ENCODE peak calls at places on chromosomes 2 and 18, in six cellular contexts. O, N, W, V, R and K are unnamed samples.
A peak's percentile ranks its signal among the peaks of the same experiment; 100 is the strongest.

GRCh38 chr2:200177971-200178911 is 128.3 kb upstream of the SPATS2L start:
- DNase-seq in O (no peak), N (no peak), W (no peak), V (peak; percentile 28), R (no peak), K (no peak)

GRCh38 chr18:75896865-75897264 is 469.4 kb upstream of the SMIM21 start:
- DNase-seq in O (no peak), N (no peak), W (no peak), V (no peak), R (peak; percentile 1), K (no peak)

GRCh38 chr18:75482880-75483279 is 55.4 kb upstream of the SMIM21 start:
- DNase-seq in O (no peak), N (no peak), W (no peak), V (peak; percentile 62), R (no peak), K (no peak)

GRCh38 chr2:150916997-150917396 is 344.7 kb downstream of the RBM43 start:
- DNase-seq in O (no peak), N (no peak), W (no peak), V (peak; percentile 51), R (peak; percentile 37), K (no peak)

GRCh38 chr2:150134223-150134858 is 353.1 kb downstream of the RND3 start:
- DNase-seq in O (no peak), N (no peak), W (no peak), V (peak; percentile 74), R (no peak), K (no peak)

GRCh38 chr2:12456293-12457151 is 260.2 kb upstream of the TRIB2 start:
- DNase-seq in O (peak; percentile 52), N (peak; percentile 92), W (peak; percentile 47), V (peak; percentile 100), R (peak; percentile 99), K (peak; percentile 56)

GRCh38 chr2:155250800-155251199 is 552.3 kb downstream of the KCNJ3 start:
- DNase-seq in O (no peak), N (no peak), W (no peak), V (no peak), R (peak; percentile 30), K (peak; percentile 5)

GRCh38 chr2:167057461-167057860 is 169.2 kb downstream of the XIRP2 start:
- DNase-seq in O (no peak), N (no peak), W (no peak), V (no peak), R (no peak), K (no peak)

GRCh38 chr2:46326231-46326980 is 29.2 kb downstream of the EPAS1 start:
- DNase-seq in O (no peak), N (no peak), W (no peak), V (peak; percentile 41), R (peak; percentile 96), K (no peak)

GRCh38 chr2:128775064-128775347 is 456.3 kb upstream of the HS6ST1 start:
- DNase-seq in O (no peak), N (no peak), W (no peak), V (no peak), R (no peak), K (no peak)

GRCh38 chr2:179850188-179850587 is 11.2 kb downstream of the ZNF385B start:
- DNase-seq in O (no peak), N (no peak), W (no peak), V (peak; percentile 71), R (peak; percentile 46), K (no peak)

GRCh38 chr2:19607931-19608762 is 249.7 kb upstream of the OSR1 start:
- DNase-seq in O (no peak), N (no peak), W (no peak), V (peak; percentile 87), R (peak; percentile 40), K (no peak)

GRCh38 chr2:108193251-108193650 is 46.5 kb upstream of the SULT1C3 start:
- DNase-seq in O (no peak), N (no peak), W (no peak), V (no peak), R (peak; percentile 49), K (no peak)

GRCh38 chr2:180050246-180050645 is 43.1 kb upstream of the CWC22 start:
- DNase-seq in O (no peak), N (no peak), W (no peak), V (peak; percentile 36), R (peak; percentile 2), K (no peak)

GRCh38 chr18:13616041-13616440 is 110.3 kb downstream of the FAM210A start:
- DNase-seq in O (no peak), N (peak; percentile 4), W (no peak), V (no peak), R (no peak), K (no peak)

GRCh38 chr2:109331864-109332848 is 203.2 kb downstream of the SH3RF3 start:
- DNase-seq in O (no peak), N (peak; percentile 59), W (no peak), V (peak; percentile 89), R (peak; percentile 97), K (no peak)